ENCODE peak calls at places on chromosome 1, in eight cellular contexts. E is left ventricle myocardium inferior, S is hepatocyte, D is heart left ventricle, C is uterus, W is breast epithelium, M is thyroid gland, G is astrocyte. T is an unnamed sample.

GRCh38 chr1:32894019-32894600 is 7.1 kb downstream of the TMEM54 start:
- DNase-seq in E (no peak), S (no peak), D (no peak), C (no peak), W (no peak), M (no peak), G (no peak), T (no peak)

GRCh38 chr1:167425482-167425881 is 92.8 kb downstream of the CD247 start:
- DNase-seq in E (no peak), S (no peak), D (no peak), C (no peak), W (no peak), M (no peak), G (no peak), T (no peak)

GRCh38 chr1:149917590-149918144 is at the start of gene SV2A:
- DNase-seq in E (no peak), S (peak; percentile 67), D (no peak), C (peak; percentile 66), W (no peak), M (peak; percentile 53), G (peak; percentile 44), T (no peak)

GRCh38 chr1:214957330-214958137 is 125.0 kb upstream of the KCNK2 start:
- DNase-seq in E (no peak), S (peak; percentile 43), D (no peak), C (no peak), W (no peak), M (no peak), G (peak; percentile 100), T (no peak)

GRCh38 chr1:184967045-184967444 is 7.3 kb downstream of the NIBAN1 start:
- DNase-seq in E (no peak), S (no peak), D (no peak), C (no peak), W (no peak), M (no peak), G (no peak), T (no peak)

GRCh38 chr1:94801919-94802546 is 18.1 kb upstream of the SLC44A3 start:
- DNase-seq in E (no peak), S (peak; percentile 78), D (peak; percentile 47), C (peak; percentile 47), W (no peak), M (peak; percentile 50), G (peak; percentile 79), T (peak; percentile 32)

GRCh38 chr1:31257213-31257612 is 17.5 kb upstream of the NKAIN1 start:
- DNase-seq in E (no peak), S (no peak), D (no peak), C (no peak), W (no peak), M (no peak), G (no peak), T (no peak)

GRCh38 chr1:152855661-152856060 is 4.1 kb upstream of the LCE7A start:
- DNase-seq in E (no peak), S (no peak), D (no peak), C (no peak), W (no peak), M (no peak), G (no peak), T (no peak)

GRCh38 chr1:9767964-9768668 is 55.6 kb downstream of the CLSTN1 start:
- DNase-seq in E (no peak), S (no peak), D (no peak), C (no peak), W (no peak), M (no peak), G (no peak), T (no peak)

GRCh38 chr1:7427066-7427465 is 344.0 kb upstream of the VAMP3 start:
- DNase-seq in E (no peak), S (no peak), D (no peak), C (no peak), W (no peak), M (no peak), G (peak; percentile 16), T (no peak)

GRCh38 chr1:2194319-2194897 is at the start of gene FAAP20:
- DNase-seq in E (peak; percentile 77), S (peak; percentile 90), D (peak; percentile 82), C (no peak), W (no peak), M (no peak), G (peak; percentile 20), T (no peak)

GRCh38 chr1:202007703-202008489 is 2.5 kb upstream of the ELF3 start:
- DNase-seq in E (no peak), S (peak; percentile 93), D (no peak), C (no peak), W (peak; percentile 87), M (peak; percentile 95), G (no peak), T (no peak)

GRCh38 chr1:11169202-11169601 is 20.0 kb upstream of the ANGPTL7 start:
- DNase-seq in E (no peak), S (no peak), D (no peak), C (no peak), W (no peak), M (no peak), G (no peak), T (no peak)

GRCh38 chr1:26285366-26286063 is 5.6 kb downstream of the SH3BGRL3 start:
- DNase-seq in E (no peak), S (no peak), D (peak; percentile 41), C (no peak), W (no peak), M (no peak), G (no peak), T (peak; percentile 81)

GRCh38 chr1:29800522-29800956 is 564.2 kb downstream of the PTPRU start:
- DNase-seq in E (no peak), S (no peak), D (no peak), C (no peak), W (no peak), M (no peak), G (no peak), T (no peak)

GRCh38 chr1:166843769-166844596 is 4.7 kb downstream of the POGK start:
- DNase-seq in E (no peak), S (peak; percentile 60), D (no peak), C (no peak), W (no peak), M (no peak), G (peak; percentile 4), T (no peak)

GRCh38 chr1:206766251-206766856 is 4.2 kb upstream of the IL19 start:
- DNase-seq in E (peak; percentile 18), S (peak; percentile 69), D (no peak), C (no peak), W (no peak), M (peak; percentile 77), G (peak; percentile 96), T (peak; percentile 58)

GRCh38 chr1:26281091-26281958 is 1.4 kb downstream of the SH3BGRL3 start:
- DNase-seq in E (no peak), S (no peak), D (no peak), C (no peak), W (no peak), M (no peak), G (no peak), T (no peak)

GRCh38 chr1:180199018-180199417 is 31.0 kb upstream of the LHX4 start:
- DNase-seq in E (no peak), S (no peak), D (no peak), C (no peak), W (no peak), M (no peak), G (no peak), T (no peak)
- H3K9me3 ChIP-seq in E (no peaks in the 10 kb centered on the region), S (no peaks in the 10 kb centered on the region), D (no peaks in the 10 kb centered on the region), C (no peaks in the 10 kb centered on the region), W (no peaks in the 10 kb centered on the region), M (no peaks in the 10 kb centered on the region), G (no peaks in the 10 kb centered on the region), T (no peaks in the 10 kb centered on the region)

GRCh38 chr1:248686815-248687214 is 15.8 kb downstream of the OR14I1 start:
- DNase-seq in E (no peak), S (no peak), D (no peak), C (no peak), W (no peak), M (no peak), G (no peak), T (no peak)

DNA sequence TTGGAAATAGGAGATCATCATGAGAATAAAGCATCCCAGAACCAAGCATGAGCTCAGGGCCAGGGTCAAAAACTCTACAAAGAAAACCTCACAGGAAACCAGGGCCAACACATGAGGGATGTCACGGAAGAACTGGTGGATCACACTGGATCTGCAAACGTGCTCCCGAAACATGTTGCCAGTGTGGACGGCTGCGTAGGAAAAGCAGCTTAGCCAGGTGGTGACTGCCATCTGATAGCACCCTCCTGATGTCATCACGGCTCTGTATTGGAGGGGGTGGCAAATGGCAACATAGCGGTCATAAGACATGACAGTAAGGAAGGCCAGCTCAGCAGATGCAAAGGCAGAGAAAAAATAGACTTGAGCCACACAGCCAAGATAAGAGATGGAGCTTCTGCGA is 20.9 kb downstream of the OR14I1 start:
- DNase-seq in E (no peak), S (no peak), D (no peak), C (no peak), W (no peak), M (no peak), G (no peak), T (no peak)
- H3K9me3 ChIP-seq in E (no peaks in the 10 kb centered on the region), S (peaks cover 7% of the 10 kb centered on the region), D (no peaks in the 10 kb centered on the region), C (no peaks in the 10 kb centered on the region), W (no peaks in the 10 kb centered on the region), M (no peaks in the 10 kb centered on the region), G (no peaks in the 10 kb centered on the region), T (no peaks in the 10 kb centered on the region)

GRCh38 chr1:183769956-183770815 is 34.7 kb upstream of the RGL1 start:
- DNase-seq in E (no peak), S (no peak), D (no peak), C (no peak), W (no peak), M (no peak), G (no peak), T (no peak)

GRCh38 chr1:183774938-183775337 is 30.0 kb upstream of the RGL1 start:
- DNase-seq in E (no peak), S (no peak), D (no peak), C (no peak), W (no peak), M (no peak), G (no peak), T (no peak)

GRCh38 chr1:183764981-183765380 is 39.9 kb upstream of the RGL1 start:
- DNase-seq in E (no peak), S (no peak), D (no peak), C (no peak), W (no peak), M (no peak), G (peak; percentile 66), T (no peak)

GRCh38 chr1:183773456-183773855 is 31.5 kb upstream of the RGL1 start:
- DNase-seq in E (no peak), S (no peak), D (no peak), C (no peak), W (no peak), M (no peak), G (no peak), T (no peak)

GRCh38 chr1:183770816-183771128 is 34.1 kb upstream of the RGL1 start:
- DNase-seq in E (no peak), S (no peak), D (no peak), C (no peak), W (no peak), M (no peak), G (no peak), T (no peak)
- H3K9me3 ChIP-seq in E (peaks cover 21% of the 10 kb centered on the region), S (no peaks in the 10 kb centered on the region), D (no peaks in the 10 kb centered on the region), C (no peaks in the 10 kb centered on the region), W (peaks cover 9% of the 10 kb centered on the region), M (no peaks in the 10 kb centered on the region), G (no peaks in the 10 kb centered on the region), T (peaks cover 10% of the 10 kb centered on the region)

DNA sequence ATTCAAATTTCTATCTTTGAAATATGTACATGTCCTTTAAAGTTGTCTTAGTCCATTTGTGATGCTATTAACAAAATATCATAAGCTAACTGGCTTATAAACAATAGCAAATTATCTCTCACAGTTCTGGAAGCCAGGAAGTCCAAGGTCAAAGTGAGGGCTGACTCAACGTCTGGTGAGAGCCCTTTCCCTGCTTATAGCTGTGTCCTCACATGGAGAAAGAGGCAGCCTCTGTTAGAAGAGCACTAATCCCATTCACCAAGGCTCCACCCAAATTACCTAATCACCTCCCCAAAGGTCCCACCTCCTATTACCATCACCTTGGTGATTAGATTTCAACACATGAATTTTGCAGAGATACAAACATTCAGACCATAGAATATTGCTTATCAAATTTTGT is 450.1 kb upstream of the BEND5 start:
- DNase-seq in E (no peak), S (no peak), D (no peak), C (no peak), W (no peak), M (no peak), G (no peak), T (no peak)
- H3K9me3 ChIP-seq in E (no peaks in the 10 kb centered on the region), S (no peaks in the 10 kb centered on the region), D (no peaks in the 10 kb centered on the region), C (no peaks in the 10 kb centered on the region), W (no peaks in the 10 kb centered on the region), M (no peaks in the 10 kb centered on the region), G (no peaks in the 10 kb centered on the region), T (no peaks in the 10 kb centered on the region)